ENCODE peak calls at places on chromosomes 3 and 15, in five cellular contexts. One of them, this sample, is unnamed.

GRCh38 chr15:100007609-100008008 is 274.4 kb upstream of the LYSMD4 start:
- DNase-seq in GM23338: no peak
- DNase-seq in HEK293T: no peak
- DNase-seq in stimulated activated CD4-positive, alpha-beta T cell treated with anti-CD3 and anti-CD28 coated beads, Interleukin-1b, Interleukin-23, amount 100 ng/mL, for 48 hours: no peak
- DNase-seq in iPS DF 19.7: no peak
- DNase-seq in this sample: peak; percentile 47

GRCh38 chr3:187950671-187951070 is 203.3 kb upstream of the LPP start:
- DNase-seq in GM23338: no peak
- DNase-seq in HEK293T: no peak
- DNase-seq in stimulated activated CD4-positive, alpha-beta T cell treated with anti-CD3 and anti-CD28 coated beads, Interleukin-1b, Interleukin-23, amount 100 ng/mL, for 48 hours: no peak
- DNase-seq in iPS DF 19.7: no peak
- DNase-seq in this sample: no peak

GRCh38 chr3:152554980-152555379 is 280.0 kb upstream of the P2RY1 start:
- DNase-seq in GM23338: no peak
- DNase-seq in HEK293T: no peak
- DNase-seq in stimulated activated CD4-positive, alpha-beta T cell treated with anti-CD3 and anti-CD28 coated beads, Interleukin-1b, Interleukin-23, amount 100 ng/mL, for 48 hours: no peak
- DNase-seq in iPS DF 19.7: no peak
- DNase-seq in this sample: no peak

GRCh38 chr3:177357352-177358084 is 160.2 kb upstream of the TBL1XR1 start:
- DNase-seq in GM23338: peak; percentile 47
- DNase-seq in HEK293T: peak; percentile 32
- DNase-seq in stimulated activated CD4-positive, alpha-beta T cell treated with anti-CD3 and anti-CD28 coated beads, Interleukin-1b, Interleukin-23, amount 100 ng/mL, for 48 hours: peak; percentile 52
- DNase-seq in iPS DF 19.7: no peak
- DNase-seq in this sample: no peak

GRCh38 chr15:71125831-71126453 is 10.7 kb downstream of the THSD4 start:
- DNase-seq in GM23338: peak; percentile 68
- DNase-seq in HEK293T: peak; percentile 53
- DNase-seq in stimulated activated CD4-positive, alpha-beta T cell treated with anti-CD3 and anti-CD28 coated beads, Interleukin-1b, Interleukin-23, amount 100 ng/mL, for 48 hours: no peak
- DNase-seq in iPS DF 19.7: no peak
- DNase-seq in this sample: no peak

GRCh38 chr3:77161098-77161497 is 121.2 kb downstream of the ROBO2 start:
- DNase-seq in GM23338: no peak
- DNase-seq in HEK293T: no peak
- DNase-seq in stimulated activated CD4-positive, alpha-beta T cell treated with anti-CD3 and anti-CD28 coated beads, Interleukin-1b, Interleukin-23, amount 100 ng/mL, for 48 hours: no peak
- DNase-seq in iPS DF 19.7: no peak
- DNase-seq in this sample: no peak

GRCh38 chr3:32894977-32895376 is 56.5 kb upstream of the CCR4 start:
- DNase-seq in GM23338: no peak
- DNase-seq in HEK293T: no peak
- DNase-seq in stimulated activated CD4-positive, alpha-beta T cell treated with anti-CD3 and anti-CD28 coated beads, Interleukin-1b, Interleukin-23, amount 100 ng/mL, for 48 hours: no peak
- DNase-seq in iPS DF 19.7: no peak
- DNase-seq in this sample: no peak

GRCh38 chr3:102464261-102464660 is 29.4 kb downstream of the ZPLD1 start:
- DNase-seq in GM23338: no peak
- DNase-seq in HEK293T: no peak
- DNase-seq in stimulated activated CD4-positive, alpha-beta T cell treated with anti-CD3 and anti-CD28 coated beads, Interleukin-1b, Interleukin-23, amount 100 ng/mL, for 48 hours: no peak
- DNase-seq in iPS DF 19.7: no peak
- DNase-seq in this sample: no peak

GRCh38 chr3:188446014-188446413 is 292.1 kb downstream of the LPP start:
- DNase-seq in GM23338: no peak
- DNase-seq in HEK293T: no peak
- DNase-seq in stimulated activated CD4-positive, alpha-beta T cell treated with anti-CD3 and anti-CD28 coated beads, Interleukin-1b, Interleukin-23, amount 100 ng/mL, for 48 hours: no peak
- DNase-seq in iPS DF 19.7: no peak
- DNase-seq in this sample: no peak

GRCh38 chr3:27521179-27521871 is 37.1 kb upstream of the SLC4A7 start:
- DNase-seq in GM23338: no peak
- DNase-seq in HEK293T: no peak
- DNase-seq in stimulated activated CD4-positive, alpha-beta T cell treated with anti-CD3 and anti-CD28 coated beads, Interleukin-1b, Interleukin-23, amount 100 ng/mL, for 48 hours: no peak
- DNase-seq in iPS DF 19.7: no peak
- DNase-seq in this sample: no peak

This sample was measured in spleen.